ENCODE peak calls at places on chromosomes 6 and 20, in five cellular contexts. K, Y, J, T and F are unnamed samples.

GRCh38 chr6:109998159-109998785 is 20.2 kb downstream of the GPR6 start:
- DNase-seq in Y (no peak), K (no peak), T (no peak), J (no peak), F (no peak)

GRCh38 chr6:91664327-91664959 is 1077.6 kb upstream of the MAP3K7 start:
- DNase-seq in Y (no peak), K (no peak), J (no peak), T (no peak), F (no peak)

GRCh38 chr20:32052090-32052791 is at the start of gene HCK:
- DNase-seq in T (no peak), J (no peak), K (no peak), Y (no peak), F (no peak)

GRCh38 chr20:48831702-48832422 is 4.1 kb upstream of the PREX1 start:
- DNase-seq in K (peak), T (no peak), Y (no peak), J (peak), F (peak)

GRCh38 chr6:152932865-152933264 is 50.0 kb downstream of the FBXO5 start:
- DNase-seq in J (no peak), Y (no peak), K (no peak), T (no peak), F (no peak)

GRCh38 chr6:139262519-139263300 is 29.1 kb downstream of the TXLNB start:
- DNase-seq in T (no peak), J (no peak), Y (no peak), K (no peak), F (no peak)

GRCh38 chr20:24792641-24793495 is 156.2 kb upstream of the CST7 start:
- DNase-seq in K (no peak), Y (no peak), T (no peak), J (no peak), F (no peak)

GRCh38 chr6:145548941-145549652 is 186.2 kb downstream of the EPM2A start:
- DNase-seq in T (no peak), J (no peak), K (no peak), Y (no peak), F (peak)

GRCh38 chr6:4491501-4492260 is 284.5 kb upstream of the CDYL start:
- DNase-seq in Y (no peak), T (no peak), K (no peak), J (no peak), F (no peak)

GRCh38 chr6:44058617-44059358 is 68.5 kb downstream of the MRPL14 start:
- DNase-seq in T (peak), J (peak), K (peak), Y (peak), F (no peak)

GRCh38 chr20:45066372-45066771 is 34.6 kb downstream of the KCNS1 start:
- DNase-seq in T (no peak), K (no peak), Y (no peak), J (no peak), F (no peak)

GRCh38 chr6:167094820-167095637 is 27.9 kb upstream of the CCR6 start:
- DNase-seq in J (no peak), Y (no peak), T (no peak), K (no peak), F (no peak)

GRCh38 chr6:26233608-26234420 is 131.2 kb upstream of the BTN3A2 start:
- DNase-seq in J (peak), Y (no peak), T (peak), K (no peak), F (no peak)

GRCh38 chr6:58290177-58290576 is 972.7 kb downstream of the PRIM2 start:
- DNase-seq in Y (no peak), T (no peak), J (no peak), K (no peak), F (no peak)

GRCh38 chr20:50744143-50744792 is 12.9 kb downstream of the PARD6B start:
- DNase-seq in J (peak), Y (peak), T (peak), K (peak), F (peak)

GRCh38 chr6:5173862-5174643 is 86.7 kb downstream of the LYRM4 start:
- DNase-seq in T (peak), K (no peak), J (no peak), Y (no peak), F (no peak)

GRCh38 chr20:32727663-32728062 is 15.6 kb downstream of the COMMD7 start:
- DNase-seq in Y (no peak), J (peak), K (peak), T (peak), F (no peak)

GRCh38 chr20:45408646-45409213 is 641 bp downstream of the DBNDD2 start:
- DNase-seq in T (peak), K (no peak), Y (no peak), J (no peak), F (no peak)